ENCODE peak calls at places on chromosomes 6 and 20, in six cellular contexts. M is fibroblast of the aortic adventitia; Q is CD8-positive, alpha-beta T cell; T is OCI-LY7; K is choroid plexus epithelial cell; F is GM13976. L is an unnamed sample.

GRCh38 chr6:12324096-12324495 is 33.9 kb downstream of the EDN1 start:
- DNase-seq in M (peak), Q (no peak), T (no peak), K (peak), F (no peak), L (no peak)

GRCh38 chr6:148435386-148435785 is 92.7 kb downstream of the SASH1 start:
- DNase-seq in M (peak), Q (no peak), T (no peak), K (peak), F (no peak), L (no peak)

GRCh38 chr20:52500150-52500549 is 308.6 kb upstream of the ZFP64 start:
- DNase-seq in M (no peak), Q (no peak), T (no peak), K (no peak), F (no peak), L (no peak)

GRCh38 chr6:170371588-170371987 is 65.0 kb downstream of the FAM120B start:
- DNase-seq in M (no peak), Q (no peak), T (no peak), K (no peak), F (no peak), L (no peak)

GRCh38 chr20:46111028-46111835 is 6.9 kb upstream of the CD40 start:
- DNase-seq in M (peak), Q (no peak), T (peak), K (no peak), F (peak), L (no peak)

GRCh38 chr20:62570403-62570802 is 71.9 kb upstream of the SLCO4A1 start:
- DNase-seq in M (no peak), Q (no peak), T (no peak), K (no peak), F (no peak), L (no peak)

GRCh38 chr20:41213150-41213820 is 75.9 kb downstream of the PLCG1 start:
- DNase-seq in M (peak), Q (no peak), T (no peak), K (peak), F (no peak), L (no peak)

GRCh38 chr20:57409316-57409671 is 18.1 kb downstream of the RBM38 start:
- DNase-seq in M (no peak), Q (peak), T (no peak), K (no peak), F (no peak), L (no peak)

GRCh38 chr6:138692978-138693909 is 80.3 kb upstream of the CCDC28A start:
- DNase-seq in M (peak), Q (peak), T (peak), K (peak), F (peak), L (peak)

GRCh38 chr6:158605266-158605878 is 39.2 kb downstream of the DYNLT1 start:
- DNase-seq in M (peak), Q (peak), T (peak), K (peak), F (peak), L (peak)

GRCh38 chr20:54047048-54047447 is 23.3 kb downstream of the BCAS1 start:
- DNase-seq in M (no peak), Q (no peak), T (no peak), K (no peak), F (no peak), L (no peak)

GRCh38 chr6:158377866-158378265 is 65.6 kb downstream of the TULP4 start:
- DNase-seq in M (peak), Q (no peak), T (no peak), K (peak), F (no peak), L (no peak)

GRCh38 chr6:145267076-145267867 is 468.0 kb downstream of the EPM2A start:
- DNase-seq in M (no peak), Q (no peak), T (no peak), K (no peak), F (no peak), L (no peak)

GRCh38 chr20:11726021-11726420 is 191.7 kb upstream of the BTBD3 start:
- DNase-seq in M (no peak), Q (no peak), T (no peak), K (peak), F (no peak), L (no peak)

GRCh38 chr6:139713911-139714527 is 339.6 kb upstream of the CITED2 start:
- DNase-seq in M (peak), Q (no peak), T (no peak), K (no peak), F (no peak), L (no peak)

GRCh38 chr6:116087437-116088027 is 13.1 kb upstream of the NT5DC1 start:
- DNase-seq in M (peak), Q (no peak), T (no peak), K (peak), F (no peak), L (no peak)

GRCh38 chr6:134041093-134041492 is 11.3 kb downstream of the SLC2A12 start:
- DNase-seq in M (peak), Q (no peak), T (no peak), K (peak), F (no peak), L (no peak)

GRCh38 chr20:21336455-21337151 is 33.5 kb downstream of the XRN2 start:
- DNase-seq in M (no peak), Q (no peak), T (no peak), K (no peak), F (no peak), L (no peak)

GRCh38 chr6:73774311-73774766 is 78.3 kb downstream of the CD109 start:
- DNase-seq in M (peak), Q (no peak), T (no peak), K (peak), F (no peak), L (no peak)

GRCh38 chr6:44074383-44075136 is 52.7 kb downstream of the MRPL14 start:
- DNase-seq in M (peak), Q (peak), T (peak), K (peak), F (peak), L (peak)

GRCh38 chr6:54846243-54846856 is at the start of gene FAM83B:
- DNase-seq in M (no peak), Q (no peak), T (no peak), K (no peak), F (no peak), L (no peak)

GRCh38 chr6:132812756-132813172 is 1.6 kb upstream of the RPS12 start:
- DNase-seq in M (no peak), Q (no peak), T (no peak), K (no peak), F (no peak), L (no peak)

GRCh38 chr20:23167436-23167835 is 81.3 kb upstream of the CD93 start:
- DNase-seq in M (peak), Q (no peak), T (no peak), K (no peak), F (no peak), L (no peak)

GRCh38 chr6:110329348-110329728 is 28.8 kb downstream of the METTL24 start:
- DNase-seq in M (no peak), Q (no peak), T (no peak), K (no peak), F (no peak), L (no peak)

GRCh38 chr6:52647199-52647598 is 23.7 kb upstream of the TMEM14A start:
- DNase-seq in M (peak), Q (no peak), T (no peak), K (peak), F (no peak), L (no peak)

GRCh38 chr20:48310312-48310711 is 517.5 kb downstream of the PREX1 start:
- DNase-seq in M (no peak), Q (no peak), T (no peak), K (no peak), F (no peak), L (no peak)

DNA sequence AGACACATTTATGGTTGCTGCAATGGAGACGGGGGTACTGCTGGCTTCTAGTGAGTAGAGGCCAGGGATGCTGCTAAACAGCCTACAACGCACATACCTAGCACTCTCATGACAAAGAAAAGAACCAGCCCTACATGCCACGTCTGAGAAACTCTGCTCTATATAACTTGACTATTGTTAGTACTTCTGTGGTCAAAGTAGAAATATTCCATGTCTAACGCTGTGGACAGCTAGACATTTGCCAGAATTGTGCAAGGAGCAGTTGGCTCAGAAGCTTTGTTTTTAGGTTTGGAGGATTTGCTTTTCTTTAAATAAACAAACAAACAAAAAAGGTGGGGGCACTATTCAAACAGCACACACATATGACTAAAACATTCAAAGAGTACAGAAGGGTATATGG is 20.5 kb downstream of the UBE2V1 start:
- DNase-seq in M (peak), Q (no peak), T (no peak), K (peak), F (no peak), L (no peak)
- TF ChIP-seq CTCF in M (no peak), Q (no peak), T (no peak), K (no peak), F (no peak), L (no peak)

DNA sequence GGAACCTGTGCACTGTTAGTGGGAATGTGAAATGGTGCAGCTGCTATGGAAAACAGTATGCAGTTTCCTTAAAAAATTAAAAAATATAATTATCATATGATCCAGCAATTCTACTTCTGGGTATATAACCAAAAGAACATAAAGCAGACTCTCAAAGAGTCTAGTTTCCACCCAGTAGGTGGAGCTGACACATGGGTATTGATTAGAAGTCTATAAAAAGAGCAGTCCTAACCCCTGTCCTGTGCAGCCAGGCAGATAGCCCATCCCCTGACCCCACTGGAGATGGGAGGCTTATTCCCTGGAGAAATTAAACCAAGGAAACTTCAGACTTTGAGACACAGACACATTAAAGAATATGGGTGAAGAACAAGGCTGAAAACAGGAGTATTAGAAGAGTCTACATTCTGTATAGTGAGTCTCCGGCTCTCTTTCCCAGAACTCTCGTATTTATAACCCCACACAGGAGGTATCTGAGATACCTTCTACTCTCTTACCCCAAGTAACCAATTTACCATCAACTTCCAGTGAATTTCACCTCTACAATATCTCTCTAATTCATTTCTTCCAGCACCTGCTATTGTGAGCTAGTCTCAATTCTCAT is 92.3 kb downstream of the SEL1L2 start:
- DNase-seq in M (no peak), Q (no peak), T (no peak), K (no peak), F (no peak), L (no peak)
- TF ChIP-seq CTCF in M (no peak), Q (no peak), T (peak), K (no peak), F (no peak), L (no peak)

GRCh38 chr20:1360094-1360493 is 31.2 kb upstream of the SDCBP2 start:
- DNase-seq in M (no peak), Q (no peak), T (no peak), K (no peak), F (no peak), L (no peak)
- TF ChIP-seq CTCF in M (no peak), Q (no peak), T (no peak), K (peak), F (no peak), L (no peak)

DNA sequence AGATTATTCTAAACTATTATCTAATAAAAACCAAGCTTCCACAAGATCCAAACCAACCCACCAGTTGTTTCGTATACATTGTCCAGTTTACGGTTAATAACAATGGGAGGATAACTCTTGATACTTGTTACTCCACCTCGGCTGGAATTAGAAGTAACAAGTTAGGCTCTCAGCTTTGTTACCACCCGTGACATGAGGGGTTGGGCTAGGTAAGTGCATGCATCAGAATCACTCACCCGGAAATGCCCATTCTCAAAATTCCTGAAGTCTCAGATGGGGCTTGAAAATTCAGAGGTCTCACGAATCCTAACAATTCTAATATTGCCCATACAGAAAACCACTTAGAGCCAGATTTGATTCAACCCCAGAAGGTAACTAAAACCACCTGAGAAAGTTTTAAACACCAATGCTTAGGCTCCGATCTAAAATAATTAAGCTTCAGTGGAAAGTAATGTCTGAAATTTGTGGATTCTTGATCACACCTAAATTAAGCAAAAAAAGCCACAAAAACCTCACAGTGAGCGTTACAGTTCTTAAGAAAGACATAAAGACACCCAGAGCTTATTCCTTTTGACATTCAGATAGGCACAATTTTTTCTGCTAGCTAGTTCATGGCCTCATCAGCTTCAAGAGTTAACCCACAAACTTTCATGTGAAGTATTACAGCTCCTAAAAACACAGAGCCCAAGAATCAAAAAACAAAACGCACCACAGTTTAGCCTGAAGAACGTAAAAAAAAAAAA is 27.1 kb upstream of the SERPINB1 start:
- DNase-seq in M (no peak), Q (no peak), T (no peak), K (no peak), F (no peak), L (no peak)
- TF ChIP-seq CTCF in M (no peak), Q (no peak), T (peak), K (no peak), F (no peak), L (no peak)

DNA sequence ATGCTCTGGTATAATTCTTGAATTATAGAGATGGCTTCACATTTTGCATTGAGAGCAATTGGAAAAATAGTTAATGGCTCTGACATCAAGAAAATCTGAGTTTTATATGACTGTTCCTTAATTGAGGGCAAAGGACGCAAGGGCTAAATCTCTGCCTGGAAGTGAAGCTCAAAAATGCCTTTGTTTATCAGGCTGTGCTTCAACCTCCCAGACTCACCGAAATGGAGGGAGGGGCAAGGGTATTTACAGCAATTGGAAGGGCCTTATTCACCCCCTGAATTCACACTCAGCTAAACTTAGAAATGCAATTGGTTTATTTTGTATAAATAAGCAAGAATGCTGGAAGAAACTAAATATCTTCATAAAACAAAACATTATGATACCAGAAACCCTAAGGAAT is 737.2 kb upstream of the MMS22L start:
- DNase-seq in M (no peak), Q (no peak), T (no peak), K (no peak), F (no peak), L (no peak)
- TF ChIP-seq CTCF in M (no peak), Q (no peak), T (no peak), K (no peak), F (no peak), L (no peak)